ENCODE peak calls at places on chromosomes 1 and 21, in seven cellular contexts. One of them, this sample, is unnamed.

GRCh38 chr1:164087893-164088292 is 471.1 kb upstream of the PBX1 start:
- DNase-seq in stimulated activated CD8-positive, alpha-beta memory T cell treated with anti-CD3 and anti-CD28 coated beads, Interleukin-12 subunit alpha, Interleukin-12 subunit beta, amount 100 ng/mL, for 4 hours: no peak
- DNase-seq in germinal center: no peak
- DNase-seq in bronchial epithelial cell: no peak
- DNase-seq in NCI-H69: no peak
- DNase-seq in cardiac fibroblast: no peak
- DNase-seq in hepatic stellate cell: no peak
- DNase-seq in this sample: no peak

GRCh38 chr21:46066843-46067331 is 31.0 kb upstream of the COL6A2 start:
- DNase-seq in NCI-H69: no peak
- DNase-seq in hepatic stellate cell: peak
- DNase-seq in stimulated activated CD8-positive, alpha-beta memory T cell treated with anti-CD3 and anti-CD28 coated beads, Interleukin-12 subunit alpha, Interleukin-12 subunit beta, amount 100 ng/mL, for 4 hours: no peak
- DNase-seq in germinal center: no peak
- DNase-seq in bronchial epithelial cell: no peak
- DNase-seq in cardiac fibroblast: peak
- DNase-seq in this sample: no peak

GRCh38 chr1:1763657-1764621 is 14.3 kb downstream of the NADK start:
- DNase-seq in germinal center: no peak
- DNase-seq in cardiac fibroblast: peak
- DNase-seq in NCI-H69: no peak
- DNase-seq in bronchial epithelial cell: no peak
- DNase-seq in hepatic stellate cell: no peak
- DNase-seq in stimulated activated CD8-positive, alpha-beta memory T cell treated with anti-CD3 and anti-CD28 coated beads, Interleukin-12 subunit alpha, Interleukin-12 subunit beta, amount 100 ng/mL, for 4 hours: no peak
- DNase-seq in this sample: no peak

GRCh38 chr1:115237507-115237906 is 100.5 kb downstream of the NGF start:
- DNase-seq in stimulated activated CD8-positive, alpha-beta memory T cell treated with anti-CD3 and anti-CD28 coated beads, Interleukin-12 subunit alpha, Interleukin-12 subunit beta, amount 100 ng/mL, for 4 hours: no peak
- DNase-seq in hepatic stellate cell: no peak
- DNase-seq in bronchial epithelial cell: peak
- DNase-seq in NCI-H69: no peak
- DNase-seq in germinal center: no peak
- DNase-seq in cardiac fibroblast: no peak
- DNase-seq in this sample: peak

GRCh38 chr1:18927082-18927653 is 24.8 kb upstream of the ALDH4A1 start:
- DNase-seq in cardiac fibroblast: no peak
- DNase-seq in hepatic stellate cell: no peak
- DNase-seq in germinal center: peak
- DNase-seq in stimulated activated CD8-positive, alpha-beta memory T cell treated with anti-CD3 and anti-CD28 coated beads, Interleukin-12 subunit alpha, Interleukin-12 subunit beta, amount 100 ng/mL, for 4 hours: peak
- DNase-seq in bronchial epithelial cell: peak
- DNase-seq in NCI-H69: no peak
- DNase-seq in this sample: no peak

GRCh38 chr1:152679454-152679853 is 4.4 kb downstream of the LCE2C start:
- DNase-seq in stimulated activated CD8-positive, alpha-beta memory T cell treated with anti-CD3 and anti-CD28 coated beads, Interleukin-12 subunit alpha, Interleukin-12 subunit beta, amount 100 ng/mL, for 4 hours: no peak
- DNase-seq in NCI-H69: no peak
- DNase-seq in hepatic stellate cell: no peak
- DNase-seq in germinal center: no peak
- DNase-seq in bronchial epithelial cell: no peak
- DNase-seq in cardiac fibroblast: no peak
- DNase-seq in this sample: no peak

GRCh38 chr21:45623436-45623835 is 20.1 kb upstream of the PCBP3 start:
- DNase-seq in cardiac fibroblast: no peak
- DNase-seq in germinal center: no peak
- DNase-seq in hepatic stellate cell: no peak
- DNase-seq in bronchial epithelial cell: no peak
- DNase-seq in stimulated activated CD8-positive, alpha-beta memory T cell treated with anti-CD3 and anti-CD28 coated beads, Interleukin-12 subunit alpha, Interleukin-12 subunit beta, amount 100 ng/mL, for 4 hours: no peak
- DNase-seq in NCI-H69: no peak
- DNase-seq in this sample: no peak

GRCh38 chr1:154405762-154406571 is 824 bp downstream of the IL6R start:
- DNase-seq in NCI-H69: peak
- DNase-seq in hepatic stellate cell: peak
- DNase-seq in bronchial epithelial cell: peak
- DNase-seq in germinal center: no peak
- DNase-seq in stimulated activated CD8-positive, alpha-beta memory T cell treated with anti-CD3 and anti-CD28 coated beads, Interleukin-12 subunit alpha, Interleukin-12 subunit beta, amount 100 ng/mL, for 4 hours: peak
- DNase-seq in cardiac fibroblast: peak
- DNase-seq in this sample: no peak

GRCh38 chr1:160400284-160400645 is at the start of gene VANGL2:
- DNase-seq in hepatic stellate cell: no peak
- DNase-seq in germinal center: peak
- DNase-seq in cardiac fibroblast: peak
- DNase-seq in bronchial epithelial cell: no peak
- DNase-seq in NCI-H69: peak
- DNase-seq in stimulated activated CD8-positive, alpha-beta memory T cell treated with anti-CD3 and anti-CD28 coated beads, Interleukin-12 subunit alpha, Interleukin-12 subunit beta, amount 100 ng/mL, for 4 hours: no peak
- DNase-seq in this sample: no peak

GRCh38 chr1:217029311-217030157 is 306.3 kb upstream of the ESRRG start:
- DNase-seq in NCI-H69: no peak
- DNase-seq in stimulated activated CD8-positive, alpha-beta memory T cell treated with anti-CD3 and anti-CD28 coated beads, Interleukin-12 subunit alpha, Interleukin-12 subunit beta, amount 100 ng/mL, for 4 hours: no peak
- DNase-seq in bronchial epithelial cell: peak
- DNase-seq in hepatic stellate cell: peak
- DNase-seq in germinal center: no peak
- DNase-seq in cardiac fibroblast: peak
- DNase-seq in this sample: peak

GRCh38 chr1:65417729-65418128 is 2.7 kb upstream of the LEPR start:
- DNase-seq in bronchial epithelial cell: peak
- DNase-seq in germinal center: no peak
- DNase-seq in stimulated activated CD8-positive, alpha-beta memory T cell treated with anti-CD3 and anti-CD28 coated beads, Interleukin-12 subunit alpha, Interleukin-12 subunit beta, amount 100 ng/mL, for 4 hours: no peak
- DNase-seq in cardiac fibroblast: no peak
- DNase-seq in hepatic stellate cell: no peak
- DNase-seq in NCI-H69: no peak
- DNase-seq in this sample: peak

GRCh38 chr1:47229031-47229831 is 2.8 kb downstream of the TAL1 start:
- DNase-seq in stimulated activated CD8-positive, alpha-beta memory T cell treated with anti-CD3 and anti-CD28 coated beads, Interleukin-12 subunit alpha, Interleukin-12 subunit beta, amount 100 ng/mL, for 4 hours: no peak
- DNase-seq in hepatic stellate cell: no peak
- DNase-seq in bronchial epithelial cell: no peak
- DNase-seq in NCI-H69: no peak
- DNase-seq in cardiac fibroblast: no peak
- DNase-seq in germinal center: no peak
- DNase-seq in this sample: no peak

GRCh38 chr21:44377201-44377921 is 23.9 kb downstream of the TRPM2 start:
- DNase-seq in hepatic stellate cell: no peak
- DNase-seq in cardiac fibroblast: no peak
- DNase-seq in bronchial epithelial cell: no peak
- DNase-seq in NCI-H69: peak
- DNase-seq in stimulated activated CD8-positive, alpha-beta memory T cell treated with anti-CD3 and anti-CD28 coated beads, Interleukin-12 subunit alpha, Interleukin-12 subunit beta, amount 100 ng/mL, for 4 hours: no peak
- DNase-seq in germinal center: no peak
- DNase-seq in this sample: no peak

GRCh38 chr1:36951761-36952160 is 82.6 kb downstream of the GRIK3 start:
- DNase-seq in hepatic stellate cell: no peak
- DNase-seq in bronchial epithelial cell: no peak
- DNase-seq in germinal center: no peak
- DNase-seq in stimulated activated CD8-positive, alpha-beta memory T cell treated with anti-CD3 and anti-CD28 coated beads, Interleukin-12 subunit alpha, Interleukin-12 subunit beta, amount 100 ng/mL, for 4 hours: no peak
- DNase-seq in NCI-H69: no peak
- DNase-seq in cardiac fibroblast: no peak
- DNase-seq in this sample: no peak

GRCh38 chr1:28751315-28752056 is 14.7 kb downstream of the YTHDF2 start:
- DNase-seq in hepatic stellate cell: peak
- DNase-seq in bronchial epithelial cell: peak
- DNase-seq in germinal center: no peak
- DNase-seq in NCI-H69: no peak
- DNase-seq in cardiac fibroblast: peak
- DNase-seq in stimulated activated CD8-positive, alpha-beta memory T cell treated with anti-CD3 and anti-CD28 coated beads, Interleukin-12 subunit alpha, Interleukin-12 subunit beta, amount 100 ng/mL, for 4 hours: no peak
- DNase-seq in this sample: peak

GRCh38 chr1:246526380-246526779 is 19.3 kb upstream of the SMYD3 start:
- DNase-seq in hepatic stellate cell: no peak
- DNase-seq in stimulated activated CD8-positive, alpha-beta memory T cell treated with anti-CD3 and anti-CD28 coated beads, Interleukin-12 subunit alpha, Interleukin-12 subunit beta, amount 100 ng/mL, for 4 hours: no peak
- DNase-seq in germinal center: no peak
- DNase-seq in bronchial epithelial cell: no peak
- DNase-seq in NCI-H69: no peak
- DNase-seq in cardiac fibroblast: no peak
- DNase-seq in this sample: no peak

GRCh38 chr1:3636080-3636479 is 11.3 kb downstream of the TPRG1L start:
- DNase-seq in cardiac fibroblast: no peak
- DNase-seq in bronchial epithelial cell: no peak
- DNase-seq in hepatic stellate cell: no peak
- DNase-seq in NCI-H69: no peak
- DNase-seq in stimulated activated CD8-positive, alpha-beta memory T cell treated with anti-CD3 and anti-CD28 coated beads, Interleukin-12 subunit alpha, Interleukin-12 subunit beta, amount 100 ng/mL, for 4 hours: no peak
- DNase-seq in germinal center: no peak
- DNase-seq in this sample: no peak

GRCh38 chr1:226610671-226611070 is 62.1 kb downstream of the STUM start:
- DNase-seq in bronchial epithelial cell: no peak
- DNase-seq in hepatic stellate cell: no peak
- DNase-seq in stimulated activated CD8-positive, alpha-beta memory T cell treated with anti-CD3 and anti-CD28 coated beads, Interleukin-12 subunit alpha, Interleukin-12 subunit beta, amount 100 ng/mL, for 4 hours: no peak
- DNase-seq in NCI-H69: no peak
- DNase-seq in germinal center: no peak
- DNase-seq in cardiac fibroblast: no peak
- DNase-seq in this sample: no peak